ENCODE peak calls at places on chromosomes 2 and 18, in eight cellular contexts. One of them, this sample, is unnamed. For H3K4me1, the result is how much of the 10 kb centered on the place peaks cover.

GRCh38 chr18:79393626-79394401 is 1.9 kb upstream of the NFATC1 start:
- DNase-seq in CD4-positive, CD25-positive, alpha-beta regulatory T cell: peak
- DNase-seq in GM23338: peak
- DNase-seq in stomach: peak
- DNase-seq in transverse colon: peak
- DNase-seq in psoas muscle: peak
- DNase-seq in lower lobe of right lung: peak
- DNase-seq in body of pancreas: peak
- DNase-seq in this sample: peak

GRCh38 chr2:3100386-3100785 is 277.2 kb downstream of the EIPR1 start:
- DNase-seq in CD4-positive, CD25-positive, alpha-beta regulatory T cell: no peak
- DNase-seq in GM23338: no peak
- DNase-seq in stomach: no peak
- DNase-seq in transverse colon: no peak
- DNase-seq in psoas muscle: no peak
- DNase-seq in lower lobe of right lung: no peak
- DNase-seq in body of pancreas: no peak
- DNase-seq in this sample: no peak

GRCh38 chr2:128734521-128735295 is 416.0 kb upstream of the HS6ST1 start:
- DNase-seq in CD4-positive, CD25-positive, alpha-beta regulatory T cell: peak
- DNase-seq in GM23338: peak
- DNase-seq in stomach: no peak
- DNase-seq in transverse colon: no peak
- DNase-seq in psoas muscle: peak
- DNase-seq in lower lobe of right lung: peak
- DNase-seq in body of pancreas: no peak
- DNase-seq in this sample: peak

GRCh38 chr18:7987284-7987976 is 420.3 kb downstream of the PTPRM start:
- DNase-seq in CD4-positive, CD25-positive, alpha-beta regulatory T cell: no peak
- DNase-seq in GM23338: no peak
- DNase-seq in stomach: no peak
- DNase-seq in transverse colon: no peak
- DNase-seq in psoas muscle: no peak
- DNase-seq in lower lobe of right lung: no peak
- DNase-seq in body of pancreas: no peak
- DNase-seq in this sample: no peak

GRCh38 chr2:207734264-207734635 is 22.8 kb downstream of the CCNYL1 start:
- DNase-seq in CD4-positive, CD25-positive, alpha-beta regulatory T cell: no peak
- DNase-seq in GM23338: no peak
- DNase-seq in stomach: no peak
- DNase-seq in transverse colon: no peak
- DNase-seq in psoas muscle: no peak
- DNase-seq in lower lobe of right lung: no peak
- DNase-seq in body of pancreas: no peak
- DNase-seq in this sample: no peak

GRCh38 chr2:205704101-205704741 is 21.9 kb downstream of the NRP2 start:
- DNase-seq in CD4-positive, CD25-positive, alpha-beta regulatory T cell: no peak
- DNase-seq in GM23338: no peak
- DNase-seq in stomach: peak
- DNase-seq in transverse colon: peak
- DNase-seq in psoas muscle: no peak
- DNase-seq in lower lobe of right lung: no peak
- DNase-seq in body of pancreas: no peak
- DNase-seq in this sample: no peak

GRCh38 chr2:238294393-238295143 is 6.2 kb upstream of the PER2 start:
- DNase-seq in CD4-positive, CD25-positive, alpha-beta regulatory T cell: no peak
- DNase-seq in GM23338: no peak
- DNase-seq in stomach: peak
- DNase-seq in transverse colon: peak
- DNase-seq in psoas muscle: no peak
- DNase-seq in lower lobe of right lung: no peak
- DNase-seq in body of pancreas: no peak
- DNase-seq in this sample: no peak

GRCh38 chr2:109636290-109636675 is 22.1 kb downstream of the SOWAHC start:
- DNase-seq in CD4-positive, CD25-positive, alpha-beta regulatory T cell: no peak
- DNase-seq in GM23338: no peak
- DNase-seq in stomach: no peak
- DNase-seq in transverse colon: no peak
- DNase-seq in psoas muscle: no peak
- DNase-seq in lower lobe of right lung: no peak
- DNase-seq in body of pancreas: no peak
- DNase-seq in this sample: no peak

GRCh38 chr2:9375857-9376428 is 47.4 kb downstream of the ITGB1BP1 start:
- DNase-seq in CD4-positive, CD25-positive, alpha-beta regulatory T cell: no peak
- DNase-seq in GM23338: no peak
- DNase-seq in stomach: no peak
- DNase-seq in transverse colon: no peak
- DNase-seq in psoas muscle: no peak
- DNase-seq in lower lobe of right lung: no peak
- DNase-seq in body of pancreas: no peak
- DNase-seq in this sample: no peak

GRCh38 chr2:71801969-71802368 is 345.7 kb downstream of the CYP26B1 start:
- DNase-seq in CD4-positive, CD25-positive, alpha-beta regulatory T cell: no peak
- DNase-seq in GM23338: peak
- DNase-seq in stomach: no peak
- DNase-seq in transverse colon: peak
- DNase-seq in psoas muscle: peak
- DNase-seq in lower lobe of right lung: no peak
- DNase-seq in body of pancreas: peak
- DNase-seq in this sample: peak

GRCh38 chr2:165691615-165692014 is 102.4 kb downstream of the GALNT3 start:
- DNase-seq in CD4-positive, CD25-positive, alpha-beta regulatory T cell: no peak
- DNase-seq in GM23338: peak
- DNase-seq in stomach: no peak
- DNase-seq in transverse colon: no peak
- DNase-seq in psoas muscle: no peak
- DNase-seq in lower lobe of right lung: no peak
- DNase-seq in body of pancreas: no peak
- DNase-seq in this sample: no peak

GRCh38 chr2:45755585-45756330 is 104.3 kb downstream of the PRKCE start:
- DNase-seq in CD4-positive, CD25-positive, alpha-beta regulatory T cell: no peak
- DNase-seq in GM23338: no peak
- DNase-seq in stomach: no peak
- DNase-seq in transverse colon: no peak
- DNase-seq in psoas muscle: no peak
- DNase-seq in lower lobe of right lung: no peak
- DNase-seq in body of pancreas: no peak
- DNase-seq in this sample: no peak

GRCh38 chr2:202221873-202222272 is 16.5 kb downstream of the SUMO1 start:
- DNase-seq in CD4-positive, CD25-positive, alpha-beta regulatory T cell: no peak
- DNase-seq in GM23338: peak
- DNase-seq in stomach: no peak
- DNase-seq in transverse colon: no peak
- DNase-seq in psoas muscle: no peak
- DNase-seq in lower lobe of right lung: no peak
- DNase-seq in body of pancreas: no peak
- DNase-seq in this sample: no peak

GRCh38 chr18:26425148-26425531 is 123.2 kb downstream of the KCTD1 start:
- DNase-seq in CD4-positive, CD25-positive, alpha-beta regulatory T cell: no peak
- DNase-seq in GM23338: no peak
- DNase-seq in stomach: no peak
- DNase-seq in transverse colon: no peak
- DNase-seq in psoas muscle: no peak
- DNase-seq in lower lobe of right lung: no peak
- DNase-seq in body of pancreas: no peak
- DNase-seq in this sample: no peak

GRCh38 chr2:108967757-108968156 is 21.3 kb downstream of the EDAR start:
- DNase-seq in CD4-positive, CD25-positive, alpha-beta regulatory T cell: no peak
- DNase-seq in GM23338: no peak
- DNase-seq in stomach: no peak
- DNase-seq in transverse colon: no peak
- DNase-seq in psoas muscle: no peak
- DNase-seq in lower lobe of right lung: no peak
- DNase-seq in body of pancreas: no peak
- DNase-seq in this sample: no peak

GRCh38 chr2:177273456-177273855 is 8.9 kb upstream of the NFE2L2 start:
- DNase-seq in CD4-positive, CD25-positive, alpha-beta regulatory T cell: no peak
- DNase-seq in GM23338: no peak
- DNase-seq in stomach: no peak
- DNase-seq in transverse colon: no peak
- DNase-seq in psoas muscle: no peak
- DNase-seq in lower lobe of right lung: no peak
- DNase-seq in body of pancreas: no peak
- DNase-seq in this sample: no peak

GRCh38 chr2:180258041-180258537 is 251.0 kb upstream of the CWC22 start:
- DNase-seq in CD4-positive, CD25-positive, alpha-beta regulatory T cell: no peak
- DNase-seq in GM23338: no peak
- DNase-seq in stomach: no peak
- DNase-seq in transverse colon: no peak
- DNase-seq in psoas muscle: no peak
- DNase-seq in lower lobe of right lung: no peak
- DNase-seq in body of pancreas: no peak
- DNase-seq in this sample: no peak

GRCh38 chr18:26649193-26649543 is 100.8 kb upstream of the KCTD1 start:
- DNase-seq in CD4-positive, CD25-positive, alpha-beta regulatory T cell: no peak
- DNase-seq in GM23338: no peak
- DNase-seq in stomach: no peak
- DNase-seq in transverse colon: no peak
- DNase-seq in psoas muscle: no peak
- DNase-seq in lower lobe of right lung: no peak
- DNase-seq in body of pancreas: no peak
- DNase-seq in this sample: no peak

GRCh38 chr2:40093036-40093673 is 314.1 kb upstream of the THUMPD2 start:
- DNase-seq in CD4-positive, CD25-positive, alpha-beta regulatory T cell: no peak
- DNase-seq in GM23338: peak
- DNase-seq in stomach: no peak
- DNase-seq in transverse colon: no peak
- DNase-seq in psoas muscle: no peak
- DNase-seq in lower lobe of right lung: no peak
- DNase-seq in body of pancreas: no peak
- DNase-seq in this sample: no peak

GRCh38 chr2:104254017-104254416 is 599.9 kb upstream of the POU3F3 start:
- DNase-seq in CD4-positive, CD25-positive, alpha-beta regulatory T cell: no peak
- DNase-seq in GM23338: peak
- DNase-seq in stomach: no peak
- DNase-seq in transverse colon: no peak
- DNase-seq in psoas muscle: no peak
- DNase-seq in lower lobe of right lung: no peak
- DNase-seq in body of pancreas: no peak
- DNase-seq in this sample: no peak

GRCh38 chr2:233228414-233228813 is 23.1 kb upstream of the ATG16L1 start:
- DNase-seq in CD4-positive, CD25-positive, alpha-beta regulatory T cell: no peak
- DNase-seq in GM23338: no peak
- DNase-seq in stomach: no peak
- DNase-seq in transverse colon: no peak
- DNase-seq in psoas muscle: no peak
- DNase-seq in lower lobe of right lung: no peak
- DNase-seq in body of pancreas: no peak
- DNase-seq in this sample: no peak

GRCh38 chr2:143150287-143150686 is 21.1 kb downstream of the ARHGAP15 start:
- DNase-seq in CD4-positive, CD25-positive, alpha-beta regulatory T cell: no peak
- DNase-seq in GM23338: no peak
- DNase-seq in stomach: no peak
- DNase-seq in transverse colon: no peak
- DNase-seq in psoas muscle: no peak
- DNase-seq in lower lobe of right lung: no peak
- DNase-seq in body of pancreas: no peak
- DNase-seq in this sample: no peak
- H3K4me1 ChIP-seq in CD4-positive, CD25-positive, alpha-beta regulatory T cell: half or more
- H3K4me1 ChIP-seq in GM23338: under half
- H3K4me1 ChIP-seq in stomach: under half
- H3K4me1 ChIP-seq in transverse colon: under half
- H3K4me1 ChIP-seq in psoas muscle: under half
- H3K4me1 ChIP-seq in lower lobe of right lung: under half
- H3K4me1 ChIP-seq in body of pancreas: under half
- H3K4me1 ChIP-seq in this sample: under half

GRCh38 chr18:12843420-12844346 is 40.4 kb downstream of the PTPN2 start:
- DNase-seq in CD4-positive, CD25-positive, alpha-beta regulatory T cell: no peak
- DNase-seq in GM23338: peak
- DNase-seq in stomach: no peak
- DNase-seq in transverse colon: no peak
- DNase-seq in psoas muscle: no peak
- DNase-seq in lower lobe of right lung: no peak
- DNase-seq in body of pancreas: no peak
- DNase-seq in this sample: no peak
- H3K4me1 ChIP-seq in CD4-positive, CD25-positive, alpha-beta regulatory T cell: under half
- H3K4me1 ChIP-seq in GM23338: under half
- H3K4me1 ChIP-seq in stomach: under half
- H3K4me1 ChIP-seq in transverse colon: under half
- H3K4me1 ChIP-seq in psoas muscle: under half
- H3K4me1 ChIP-seq in lower lobe of right lung: under half
- H3K4me1 ChIP-seq in body of pancreas: under half
- H3K4me1 ChIP-seq in this sample: under half

GRCh38 chr2:235641333-235641732 is 147.5 kb downstream of the AGAP1 start:
- DNase-seq in CD4-positive, CD25-positive, alpha-beta regulatory T cell: no peak
- DNase-seq in GM23338: peak
- DNase-seq in stomach: no peak
- DNase-seq in transverse colon: no peak
- DNase-seq in psoas muscle: peak
- DNase-seq in lower lobe of right lung: no peak
- DNase-seq in body of pancreas: no peak
- DNase-seq in this sample: no peak

GRCh38 chr2:235642446-235643107 is 148.7 kb downstream of the AGAP1 start:
- DNase-seq in CD4-positive, CD25-positive, alpha-beta regulatory T cell: no peak
- DNase-seq in GM23338: peak
- DNase-seq in stomach: no peak
- DNase-seq in transverse colon: no peak
- DNase-seq in psoas muscle: peak
- DNase-seq in lower lobe of right lung: no peak
- DNase-seq in body of pancreas: no peak
- DNase-seq in this sample: no peak

GRCh38 chr2:235641956-235642355 is 148.1 kb downstream of the AGAP1 start:
- DNase-seq in CD4-positive, CD25-positive, alpha-beta regulatory T cell: no peak
- DNase-seq in GM23338: peak
- DNase-seq in stomach: no peak
- DNase-seq in transverse colon: no peak
- DNase-seq in psoas muscle: no peak
- DNase-seq in lower lobe of right lung: no peak
- DNase-seq in body of pancreas: no peak
- DNase-seq in this sample: no peak

GRCh38 chr2:235643680-235644117 is 149.9 kb downstream of the AGAP1 start:
- DNase-seq in CD4-positive, CD25-positive, alpha-beta regulatory T cell: no peak
- DNase-seq in GM23338: no peak
- DNase-seq in stomach: no peak
- DNase-seq in transverse colon: no peak
- DNase-seq in psoas muscle: no peak
- DNase-seq in lower lobe of right lung: no peak
- DNase-seq in body of pancreas: no peak
- DNase-seq in this sample: no peak

DNA sequence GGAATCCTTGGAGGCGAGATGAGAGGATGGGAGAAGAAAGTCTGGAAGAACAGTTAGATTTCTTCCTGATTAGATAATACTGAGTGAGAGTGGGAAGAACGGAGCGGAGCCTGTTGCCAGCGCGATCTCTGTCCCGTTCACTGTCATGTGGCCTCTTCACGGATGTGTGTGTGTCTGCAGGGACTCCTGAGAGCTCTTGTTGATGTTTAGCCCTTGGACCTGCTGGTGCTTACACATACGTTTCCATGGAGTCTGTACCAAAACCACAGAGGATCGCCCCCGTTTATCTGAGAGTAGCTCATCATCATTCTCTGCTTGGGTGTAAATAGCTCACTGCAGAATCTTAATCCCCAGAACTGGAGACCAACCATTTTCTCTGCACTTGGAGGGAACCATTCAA is 150.3 kb downstream of the AGAP1 start:
- DNase-seq in CD4-positive, CD25-positive, alpha-beta regulatory T cell: no peak
- DNase-seq in GM23338: no peak
- DNase-seq in stomach: no peak
- DNase-seq in transverse colon: no peak
- DNase-seq in psoas muscle: no peak
- DNase-seq in lower lobe of right lung: no peak
- DNase-seq in body of pancreas: no peak
- DNase-seq in this sample: no peak
- H3K4me1 ChIP-seq in CD4-positive, CD25-positive, alpha-beta regulatory T cell: under half
- H3K4me1 ChIP-seq in GM23338: under half
- H3K4me1 ChIP-seq in stomach: under half
- H3K4me1 ChIP-seq in transverse colon: under half
- H3K4me1 ChIP-seq in psoas muscle: under half
- H3K4me1 ChIP-seq in lower lobe of right lung: under half
- H3K4me1 ChIP-seq in body of pancreas: under half
- H3K4me1 ChIP-seq in this sample: under half

GRCh38 chr2:230893338-230893737 is 28.6 kb downstream of the ITM2C start:
- DNase-seq in CD4-positive, CD25-positive, alpha-beta regulatory T cell: no peak
- DNase-seq in GM23338: peak
- DNase-seq in stomach: no peak
- DNase-seq in transverse colon: peak
- DNase-seq in psoas muscle: no peak
- DNase-seq in lower lobe of right lung: no peak
- DNase-seq in body of pancreas: no peak
- DNase-seq in this sample: no peak
- H3K4me1 ChIP-seq in CD4-positive, CD25-positive, alpha-beta regulatory T cell: under half
- H3K4me1 ChIP-seq in GM23338: under half
- H3K4me1 ChIP-seq in stomach: under half
- H3K4me1 ChIP-seq in transverse colon: under half
- H3K4me1 ChIP-seq in psoas muscle: under half
- H3K4me1 ChIP-seq in lower lobe of right lung: under half
- H3K4me1 ChIP-seq in body of pancreas: under half
- H3K4me1 ChIP-seq in this sample: under half

This sample was measured in ascending aorta.